ENCODE peak calls at places on chromosome 9, in five cellular contexts. One of them, this sample, is unnamed.
A peak's percentile ranks its signal among the peaks of the same experiment; 100 is the strongest.

GRCh38 chr9:115208503-115208902 is 90.5 kb upstream of the TNC start:
- DNase-seq in neural progenitor cell: no peak
- DNase-seq in adipocyte: peak; percentile 77
- DNase-seq in mesendoderm: no peak
- DNase-seq in MM.1S: no peak
- DNase-seq in this sample: no peak

GRCh38 chr9:85941617-85941930 is 628 bp downstream of the NAA35 start:
- DNase-seq in neural progenitor cell: no peak
- DNase-seq in adipocyte: no peak
- DNase-seq in mesendoderm: no peak
- DNase-seq in MM.1S: no peak
- DNase-seq in this sample: no peak

GRCh38 chr9:13386324-13386723 is 106.8 kb upstream of the MPDZ start:
- DNase-seq in neural progenitor cell: no peak
- DNase-seq in adipocyte: no peak
- DNase-seq in mesendoderm: no peak
- DNase-seq in MM.1S: no peak
- DNase-seq in this sample: no peak

GRCh38 chr9:87375397-87376073 is 122.1 kb upstream of the DAPK1 start:
- DNase-seq in neural progenitor cell: no peak
- DNase-seq in adipocyte: peak; percentile 89
- DNase-seq in mesendoderm: no peak
- DNase-seq in MM.1S: no peak
- DNase-seq in this sample: no peak

GRCh38 chr9:99466104-99466503 is 244.0 kb downstream of the SEC61B start:
- DNase-seq in neural progenitor cell: no peak
- DNase-seq in adipocyte: no peak
- DNase-seq in mesendoderm: peak; percentile 41
- DNase-seq in MM.1S: no peak
- DNase-seq in this sample: no peak

GRCh38 chr9:6007770-6008168 is 7.7 kb downstream of the RANBP6 start:
- DNase-seq in neural progenitor cell: peak; percentile 96
- DNase-seq in adipocyte: peak; percentile 85
- DNase-seq in mesendoderm: peak; percentile 91
- DNase-seq in MM.1S: peak; percentile 66
- DNase-seq in this sample: peak; percentile 90

GRCh38 chr9:22808876-22809275 is 362.3 kb downstream of the DMRTA1 start:
- DNase-seq in neural progenitor cell: no peak
- DNase-seq in adipocyte: no peak
- DNase-seq in mesendoderm: no peak
- DNase-seq in MM.1S: no peak
- DNase-seq in this sample: no peak

GRCh38 chr9:68730570-68731227 is 25.7 kb downstream of the PIP5K1B start:
- DNase-seq in neural progenitor cell: no peak
- DNase-seq in adipocyte: no peak
- DNase-seq in mesendoderm: no peak
- DNase-seq in MM.1S: no peak
- DNase-seq in this sample: no peak

GRCh38 chr9:111730937-111731567 is 63.7 kb downstream of the SHOC1 start:
- DNase-seq in neural progenitor cell: no peak
- DNase-seq in adipocyte: no peak
- DNase-seq in mesendoderm: no peak
- DNase-seq in MM.1S: no peak
- DNase-seq in this sample: peak; percentile 28

GRCh38 chr9:15103321-15103720 is 193.1 kb upstream of the FREM1 start:
- DNase-seq in neural progenitor cell: no peak
- DNase-seq in adipocyte: no peak
- DNase-seq in mesendoderm: no peak
- DNase-seq in MM.1S: no peak
- DNase-seq in this sample: no peak

GRCh38 chr9:26243298-26243697 is 565.1 kb upstream of the TUSC1 start:
- DNase-seq in neural progenitor cell: no peak
- DNase-seq in adipocyte: no peak
- DNase-seq in mesendoderm: no peak
- DNase-seq in MM.1S: no peak
- DNase-seq in this sample: peak; percentile 5

GRCh38 chr9:89013660-89014059 is 22.4 kb downstream of the S1PR3 start:
- DNase-seq in neural progenitor cell: no peak
- DNase-seq in adipocyte: no peak
- DNase-seq in mesendoderm: no peak
- DNase-seq in MM.1S: no peak
- DNase-seq in this sample: no peak

GRCh38 chr9:78245401-78245800 is 9.5 kb downstream of the CEP78 start:
- DNase-seq in neural progenitor cell: no peak
- DNase-seq in adipocyte: no peak
- DNase-seq in mesendoderm: no peak
- DNase-seq in MM.1S: no peak
- DNase-seq in this sample: no peak

GRCh38 chr9:124215956-124216355 is 41.8 kb upstream of the NEK6 start:
- DNase-seq in neural progenitor cell: no peak
- DNase-seq in adipocyte: no peak
- DNase-seq in mesendoderm: no peak
- DNase-seq in MM.1S: no peak
- DNase-seq in this sample: no peak

GRCh38 chr9:19788152-19788551 is 685 bp downstream of the SLC24A2 start:
- DNase-seq in neural progenitor cell: peak; percentile 83
- DNase-seq in adipocyte: no peak
- DNase-seq in mesendoderm: peak; percentile 93
- DNase-seq in MM.1S: no peak
- DNase-seq in this sample: no peak

GRCh38 chr9:86557063-86557766 is 203.0 kb upstream of the TUT7 start:
- DNase-seq in neural progenitor cell: peak; percentile 8
- DNase-seq in adipocyte: peak; percentile 69
- DNase-seq in mesendoderm: no peak
- DNase-seq in MM.1S: no peak
- DNase-seq in this sample: no peak

GRCh38 chr9:124373851-124374250 is 41.4 kb downstream of the PSMB7 start:
- DNase-seq in neural progenitor cell: no peak
- DNase-seq in adipocyte: no peak
- DNase-seq in mesendoderm: no peak
- DNase-seq in MM.1S: no peak
- DNase-seq in this sample: no peak

GRCh38 chr9:121985792-121986494 is 107.2 kb downstream of the TTLL11 start:
- DNase-seq in neural progenitor cell: no peak
- DNase-seq in adipocyte: no peak
- DNase-seq in mesendoderm: no peak
- DNase-seq in MM.1S: no peak
- DNase-seq in this sample: no peak

GRCh38 chr9:93390953-93391515 is 60.5 kb upstream of the FAM120A start:
- DNase-seq in neural progenitor cell: no peak
- DNase-seq in adipocyte: no peak
- DNase-seq in mesendoderm: no peak
- DNase-seq in MM.1S: no peak
- DNase-seq in this sample: no peak

GRCh38 chr9:112170968-112171367 is 4.1 kb downstream of the SUSD1 start:
- DNase-seq in neural progenitor cell: no peak
- DNase-seq in adipocyte: no peak
- DNase-seq in mesendoderm: no peak
- DNase-seq in MM.1S: no peak
- DNase-seq in this sample: no peak

GRCh38 chr9:16335788-16336580 is 534.5 kb downstream of the BNC2 start:
- DNase-seq in neural progenitor cell: no peak
- DNase-seq in adipocyte: peak; percentile 98
- DNase-seq in mesendoderm: no peak
- DNase-seq in MM.1S: peak; percentile 9
- DNase-seq in this sample: no peak

GRCh38 chr9:89978185-89978584 is 373.4 kb downstream of the GADD45G start:
- DNase-seq in neural progenitor cell: peak; percentile 29
- DNase-seq in adipocyte: no peak
- DNase-seq in mesendoderm: peak; percentile 79
- DNase-seq in MM.1S: no peak
- DNase-seq in this sample: peak; percentile 46

GRCh38 chr9:136011703-136012496 is 50.7 kb upstream of the UBAC1 start:
- DNase-seq in neural progenitor cell: no peak
- DNase-seq in adipocyte: peak; percentile 78
- DNase-seq in mesendoderm: no peak
- DNase-seq in MM.1S: no peak
- DNase-seq in this sample: no peak

GRCh38 chr9:112061152-112061740 is 113.9 kb downstream of the SUSD1 start:
- DNase-seq in neural progenitor cell: no peak
- DNase-seq in adipocyte: peak; percentile 93
- DNase-seq in mesendoderm: peak; percentile 59
- DNase-seq in MM.1S: peak; percentile 44
- DNase-seq in this sample: peak; percentile 72

GRCh38 chr9:14526504-14526903 is 166.7 kb downstream of the ZDHHC21 start:
- DNase-seq in neural progenitor cell: no peak
- DNase-seq in adipocyte: no peak
- DNase-seq in mesendoderm: no peak
- DNase-seq in MM.1S: no peak
- DNase-seq in this sample: no peak

GRCh38 chr9:38707885-38708640 is 11.9 kb downstream of the FAM240B start:
- DNase-seq in neural progenitor cell: peak; percentile 49
- DNase-seq in adipocyte: no peak
- DNase-seq in mesendoderm: peak; percentile 74
- DNase-seq in MM.1S: peak; percentile 14
- DNase-seq in this sample: peak; percentile 64

GRCh38 chr9:87263291-87263690 is 234.4 kb upstream of the DAPK1 start:
- DNase-seq in neural progenitor cell: peak; percentile 45
- DNase-seq in adipocyte: no peak
- DNase-seq in mesendoderm: peak; percentile 85
- DNase-seq in MM.1S: no peak
- DNase-seq in this sample: no peak

GRCh38 chr9:37374892-37375291 is 47.6 kb upstream of the GRHPR start:
- DNase-seq in neural progenitor cell: no peak
- DNase-seq in adipocyte: no peak
- DNase-seq in mesendoderm: no peak
- DNase-seq in MM.1S: no peak
- DNase-seq in this sample: peak; percentile 97
- H3K9ac ChIP-seq in neural progenitor cell: no peak overlapping the region
- H3K9ac ChIP-seq in adipocyte: no peak overlapping the region
- H3K9ac ChIP-seq in mesendoderm: no peak overlapping the region
- H3K9ac ChIP-seq in MM.1S: no peak overlapping the region
- H3K9ac ChIP-seq in this sample: peak overlapping the region; percentile 69

GRCh38 chr9:114060070-114060469 is 18.0 kb downstream of the AMBP start:
- DNase-seq in neural progenitor cell: no peak
- DNase-seq in adipocyte: no peak
- DNase-seq in mesendoderm: no peak
- DNase-seq in MM.1S: no peak
- DNase-seq in this sample: no peak

GRCh38 chr9:114058688-114059046 is 19.4 kb downstream of the AMBP start:
- DNase-seq in neural progenitor cell: no peak
- DNase-seq in adipocyte: no peak
- DNase-seq in mesendoderm: no peak
- DNase-seq in MM.1S: no peak
- DNase-seq in this sample: no peak

GRCh38 chr9:114057161-114057560 is 20.9 kb downstream of the AMBP start:
- DNase-seq in neural progenitor cell: no peak
- DNase-seq in adipocyte: no peak
- DNase-seq in mesendoderm: no peak
- DNase-seq in MM.1S: no peak
- DNase-seq in this sample: no peak

GRCh38 chr9:114060711-114061110 is 17.4 kb downstream of the AMBP start:
- DNase-seq in neural progenitor cell: no peak
- DNase-seq in adipocyte: no peak
- DNase-seq in mesendoderm: no peak
- DNase-seq in MM.1S: no peak
- DNase-seq in this sample: no peak

DNA sequence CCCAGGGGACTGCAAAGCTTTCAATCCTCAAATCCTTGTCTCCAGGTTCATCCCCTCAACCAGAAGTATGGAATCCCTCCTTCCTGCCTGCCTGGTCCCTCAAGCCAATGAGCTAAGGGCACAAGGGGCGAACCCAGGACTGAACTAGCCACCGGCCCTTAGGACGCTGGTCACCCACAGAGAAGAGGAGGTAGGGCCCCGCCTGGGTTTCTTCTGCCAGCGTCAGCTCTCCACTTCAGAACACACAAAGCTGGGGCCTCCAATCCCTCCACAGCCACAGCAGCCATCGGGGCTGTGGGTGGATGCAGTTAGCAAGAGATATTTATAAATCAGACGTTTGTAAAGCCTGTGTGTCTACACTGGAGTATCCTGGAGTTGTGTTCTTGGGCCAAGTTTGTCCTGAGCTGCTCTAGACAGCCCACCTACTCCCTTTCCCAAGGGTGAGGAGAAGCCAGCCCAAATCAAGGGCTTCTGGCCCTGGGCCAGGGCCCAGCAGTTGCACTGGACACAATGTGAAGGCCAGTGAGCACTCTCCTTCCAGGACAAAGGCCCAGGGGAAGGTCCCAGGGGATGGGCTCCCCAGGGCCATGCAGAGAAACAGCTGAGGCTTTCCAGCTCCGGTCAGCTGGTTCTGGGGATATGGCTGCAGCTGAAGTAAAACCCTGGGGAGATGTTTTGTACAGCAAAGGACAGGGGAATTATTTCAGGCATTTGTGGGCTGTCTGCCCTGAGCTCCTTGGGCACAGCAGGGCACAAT is 18.9 kb downstream of the AMBP start:
- DNase-seq in neural progenitor cell: no peak
- DNase-seq in adipocyte: no peak
- DNase-seq in mesendoderm: no peak
- DNase-seq in MM.1S: no peak
- DNase-seq in this sample: no peak
- H3K9ac ChIP-seq in neural progenitor cell: no peak overlapping the region
- H3K9ac ChIP-seq in adipocyte: no peak overlapping the region
- H3K9ac ChIP-seq in mesendoderm: no peak overlapping the region
- H3K9ac ChIP-seq in MM.1S: no peak overlapping the region
- H3K9ac ChIP-seq in this sample: no peak overlapping the region

DNA sequence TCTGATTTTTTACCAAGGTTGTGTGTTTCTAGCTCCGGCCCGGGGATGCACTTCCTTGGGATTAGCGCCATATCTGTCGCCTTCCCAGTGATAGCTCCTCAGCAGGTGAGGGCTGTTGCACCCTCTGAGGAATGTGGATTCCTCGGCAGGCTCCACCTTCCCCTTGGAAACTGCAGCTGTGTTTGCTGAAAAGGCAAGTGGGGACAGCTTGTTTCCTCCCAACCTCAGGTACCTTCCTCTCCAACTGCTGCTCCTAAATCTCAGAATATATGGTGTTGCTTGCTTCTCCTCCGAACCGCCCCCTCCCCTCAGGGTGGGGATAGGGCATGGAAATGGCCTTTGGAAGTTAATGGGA is 1.3 kb downstream of the SLC1A1 start:
- DNase-seq in neural progenitor cell: peak; percentile 63
- DNase-seq in adipocyte: no peak
- DNase-seq in mesendoderm: peak; percentile 95
- DNase-seq in MM.1S: no peak
- DNase-seq in this sample: no peak
- H3K9ac ChIP-seq in neural progenitor cell: no peak overlapping the region
- H3K9ac ChIP-seq in adipocyte: peak overlapping the region; percentile 92
- H3K9ac ChIP-seq in mesendoderm: peak overlapping the region; percentile 37
- H3K9ac ChIP-seq in MM.1S: no peak overlapping the region
- H3K9ac ChIP-seq in this sample: no peak overlapping the region

GRCh38 chr9:114205171-114206015 is 50.1 kb downstream of the COL27A1 start:
- DNase-seq in neural progenitor cell: no peak
- DNase-seq in adipocyte: no peak
- DNase-seq in mesendoderm: no peak
- DNase-seq in MM.1S: no peak
- DNase-seq in this sample: no peak

GRCh38 chr9:114206221-114206760 is 51.0 kb downstream of the COL27A1 start:
- DNase-seq in neural progenitor cell: no peak
- DNase-seq in adipocyte: no peak
- DNase-seq in mesendoderm: no peak
- DNase-seq in MM.1S: no peak
- DNase-seq in this sample: no peak

GRCh38 chr9:114207845-114208244 is 52.5 kb downstream of the COL27A1 start:
- DNase-seq in neural progenitor cell: no peak
- DNase-seq in adipocyte: no peak
- DNase-seq in mesendoderm: peak; percentile 33
- DNase-seq in MM.1S: no peak
- DNase-seq in this sample: no peak

GRCh38 chr9:114209151-114209550 is 53.8 kb downstream of the COL27A1 start:
- DNase-seq in neural progenitor cell: no peak
- DNase-seq in adipocyte: no peak
- DNase-seq in mesendoderm: no peak
- DNase-seq in MM.1S: no peak
- DNase-seq in this sample: no peak

GRCh38 chr9:114207034-114207815 is 51.9 kb downstream of the COL27A1 start:
- DNase-seq in neural progenitor cell: peak; percentile 71
- DNase-seq in adipocyte: peak; percentile 66
- DNase-seq in mesendoderm: peak; percentile 29
- DNase-seq in MM.1S: no peak
- DNase-seq in this sample: no peak
- H3K9ac ChIP-seq in neural progenitor cell: no peak overlapping the region
- H3K9ac ChIP-seq in adipocyte: no peak overlapping the region
- H3K9ac ChIP-seq in mesendoderm: no peak overlapping the region
- H3K9ac ChIP-seq in MM.1S: no peak overlapping the region
- H3K9ac ChIP-seq in this sample: no peak overlapping the region

This sample was measured in Karpas-422.